ENCODE peak calls at places on chromosomes 7 and 10, in four cellular contexts. N, Z, O and L are unnamed samples.

GRCh38 chr7:92644406-92645113 is 54.4 kb upstream of the FAM133B start:
- DNase-seq in Z (no peak), O (no peak), N (no peak), L (no peak)

GRCh38 chr10:38025283-38025682 is 14.8 kb downstream of the ZNF33A start:
- DNase-seq in Z (no peak), N (no peak), O (no peak), L (no peak)

GRCh38 chr7:55427279-55427788 is 62.2 kb downstream of the LANCL2 start:
- DNase-seq in O (no peak), N (no peak), Z (no peak), L (no peak)

GRCh38 chr7:140062118-140062527 is 628 bp downstream of the PARP12 start:
- DNase-seq in N (no peak), Z (no peak), O (no peak), L (no peak)

GRCh38 chr7:79495544-79496272 is 42.2 kb upstream of the MAGI2 start:
- DNase-seq in N (no peak), Z (no peak), O (no peak), L (no peak)

GRCh38 chr7:134327896-134328295 is 11.2 kb upstream of the SLC35B4 start:
- DNase-seq in Z (peak; percentile 57), O (peak; percentile 42), N (peak; percentile 61), L (peak; percentile 75)

GRCh38 chr10:62037890-62038608 is 136.6 kb downstream of the ARID5B start:
- DNase-seq in N (no peak), Z (peak; percentile 91), O (no peak), L (no peak)

GRCh38 chr7:66877577-66878300 is 43.3 kb upstream of the TMEM248 start:
- DNase-seq in O (peak; percentile 54), N (no peak), Z (no peak), L (no peak)

GRCh38 chr10:128576916-128577670 is 450.9 kb upstream of the MKI67 start:
- DNase-seq in O (no peak), Z (no peak), N (peak; percentile 19), L (peak; percentile 29)

GRCh38 chr10:23804125-23804524 is 365.2 kb downstream of the OTUD1 start:
- DNase-seq in Z (no peak), O (no peak), N (no peak), L (no peak)

GRCh38 chr7:157391036-157391710 is 54.4 kb downstream of the DNAJB6 start:
- DNase-seq in Z (no peak), O (no peak), N (no peak), L (no peak)

GRCh38 chr7:141691540-141691939 is 10.4 kb downstream of the DENND11 start:
- DNase-seq in O (no peak), Z (no peak), N (no peak), L (no peak)

GRCh38 chr7:123208793-123209192 is 9.0 kb upstream of the SLC13A1 start:
- DNase-seq in O (no peak), Z (peak; percentile 25), N (no peak), L (peak; percentile 6)

GRCh38 chr7:71491331-71491730 is 359.4 kb downstream of the GALNT17 start:
- DNase-seq in Z (no peak), O (no peak), N (no peak), L (no peak)

GRCh38 chr10:132891313-132891712 is 51.1 kb downstream of the CFAP46 start:
- DNase-seq in N (no peak), Z (no peak), O (no peak), L (no peak)

GRCh38 chr10:99654390-99654789 is 4.9 kb upstream of the ENTPD7 start:
- DNase-seq in O (no peak), N (no peak), Z (no peak), L (no peak)

GRCh38 chr10:80855348-80855971 is 317.8 kb downstream of the SH2D4B start:
- DNase-seq in O (peak; percentile 13), N (peak; percentile 53), Z (peak; percentile 2), L (no peak)

GRCh38 chr7:31957090-31957720 is 113.0 kb downstream of the PDE1C start:
- DNase-seq in Z (no peak), O (no peak), N (no peak), L (no peak)

GRCh38 chr7:5183155-5183554 is 6.9 kb upstream of the WIPI2 start:
- DNase-seq in Z (no peak), O (no peak), N (no peak), L (no peak)

GRCh38 chr10:6746782-6747181 is 166.7 kb upstream of the PRKCQ start:
- DNase-seq in N (no peak), O (no peak), Z (no peak), L (no peak)

DNA sequence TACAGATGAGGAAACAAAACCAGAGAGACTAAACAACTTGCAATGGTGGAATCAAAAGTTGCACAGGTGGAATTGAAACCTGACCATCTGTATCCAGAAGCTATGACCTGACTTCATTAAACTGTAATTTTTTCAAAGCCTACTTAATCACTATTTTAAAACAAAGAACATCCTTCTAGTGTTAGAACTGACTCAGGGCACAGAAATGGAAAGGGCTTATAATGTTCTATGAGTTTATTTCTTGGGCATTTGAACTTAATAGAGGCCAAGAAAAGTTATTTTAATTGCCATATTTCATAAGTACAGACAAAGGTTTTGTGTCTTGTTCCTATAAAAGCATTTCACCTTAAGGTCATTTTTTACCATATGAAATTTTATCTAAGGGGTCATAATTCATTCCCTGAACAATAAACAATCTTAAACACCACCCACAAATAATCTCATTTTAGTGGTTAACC is 8.8 kb downstream of the ITGB1 start:
- DNase-seq in Z (no peak), N (no peak), O (no peak), L (no peak)
- H3K4me1 ChIP-seq in Z (peaks cover 100% of the 10 kb centered on the region), N (peaks cover 24% of the 10 kb centered on the region), O (peaks cover 8% of the 10 kb centered on the region), L (peaks cover 78% of the 10 kb centered on the region)

DNA sequence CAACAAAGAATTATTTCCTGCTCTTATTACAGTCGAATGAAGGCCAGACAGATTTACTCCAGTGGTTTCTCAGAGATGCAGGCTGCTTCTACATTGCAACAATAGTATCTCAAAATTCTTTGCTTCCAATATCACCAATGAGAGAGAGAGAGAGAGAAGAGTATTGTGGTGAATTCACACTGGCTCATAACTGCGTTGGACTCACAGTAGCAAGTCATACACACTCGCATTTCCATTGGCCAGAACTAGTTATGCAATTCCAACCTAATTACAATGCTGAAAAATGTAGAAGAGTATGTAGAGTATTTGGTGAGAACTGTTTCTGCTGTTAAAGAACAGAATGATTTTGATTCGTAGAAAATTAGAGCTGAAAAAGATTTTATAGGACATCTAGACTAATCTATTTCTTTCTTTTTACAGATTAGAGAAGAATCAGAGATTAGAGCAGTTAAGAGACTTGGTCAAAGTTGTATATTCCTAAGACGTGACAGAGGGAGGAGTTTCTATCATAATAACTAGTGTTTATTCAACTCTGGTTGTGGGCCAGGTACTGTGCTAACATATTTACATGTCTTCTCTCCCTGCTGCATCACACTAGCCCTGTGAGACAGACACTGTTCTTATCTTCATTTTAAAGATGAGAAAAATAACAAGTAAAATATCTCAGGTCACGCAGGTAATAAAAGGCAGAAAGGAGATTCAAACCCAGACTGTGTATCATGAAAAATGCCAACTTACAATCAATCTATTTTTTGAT is 34.6 kb upstream of the PDK4 start:
- DNase-seq in Z (no peak), O (no peak), N (no peak), L (no peak)
- TF ChIP-seq SP1 in Z (no peak), O (no peak), N (no peak), L (no peak)

DNA sequence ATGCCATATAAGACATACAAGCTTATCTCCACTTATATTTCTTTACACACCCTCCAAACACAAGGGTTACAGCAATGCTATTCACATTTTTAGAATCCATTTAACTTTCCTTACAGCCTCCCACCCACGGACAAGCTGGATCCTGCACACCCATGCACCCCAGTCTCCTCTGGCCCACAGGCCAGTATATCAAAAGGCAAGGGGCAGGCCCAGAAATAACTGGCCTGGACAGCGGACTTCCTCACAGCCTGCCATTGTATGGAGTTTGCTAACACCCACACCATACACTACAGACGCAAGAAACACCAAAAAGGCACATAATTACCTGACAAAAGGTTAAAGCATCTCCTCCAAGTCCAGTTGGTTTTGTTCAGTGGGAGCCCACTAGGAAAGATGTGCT is 12.0 kb downstream of the HOXA4 start:
- DNase-seq in N (no peak), O (no peak), Z (no peak), L (no peak)
- H3K4me1 ChIP-seq in N (no peaks in the 10 kb centered on the region), O (no peaks in the 10 kb centered on the region), Z (peaks cover 40% of the 10 kb centered on the region), L (peaks cover 48% of the 10 kb centered on the region)

GRCh38 chr7:7989133-7989984 is 20.8 kb downstream of the GLCCI1 start:
- DNase-seq in Z (no peak), N (no peak), O (no peak), L (no peak)
- TF ChIP-seq SP1 in Z (no peak), N (no peak), O (no peak), L (no peak)

GRCh38 chr7:43625453-43625852 is 42.5 kb downstream of the STK17A start:
- DNase-seq in N (no peak), Z (no peak), O (no peak), L (no peak)

GRCh38 chr7:43629857-43630256 is 46.9 kb downstream of the STK17A start:
- DNase-seq in O (no peak), N (no peak), Z (no peak), L (no peak)

GRCh38 chr7:43626695-43627094 is 43.8 kb downstream of the STK17A start:
- DNase-seq in Z (no peak), O (no peak), N (no peak), L (no peak)

GRCh38 chr7:43628431-43628830 is 45.5 kb downstream of the STK17A start:
- DNase-seq in N (no peak), Z (no peak), O (no peak), L (no peak)

GRCh38 chr7:43625977-43626376 is 43.1 kb downstream of the STK17A start:
- DNase-seq in N (no peak), Z (no peak), O (no peak), L (no peak)
- H3K4me1 ChIP-seq in N (no peaks in the 10 kb centered on the region), Z (peaks cover 6% of the 10 kb centered on the region), O (peaks cover 25% of the 10 kb centered on the region), L (no peaks in the 10 kb centered on the region)

GRCh38 chr7:158421394-158421793 is 166.2 kb downstream of the PTPRN2 start:
- DNase-seq in N (no peak), O (no peak), Z (no peak), L (no peak)

GRCh38 chr7:158420591-158421340 is 166.9 kb downstream of the PTPRN2 start:
- DNase-seq in O (no peak), Z (no peak), N (no peak), L (no peak)

GRCh38 chr7:158422551-158423189 is 165.0 kb downstream of the PTPRN2 start:
- DNase-seq in Z (no peak), N (no peak), O (no peak), L (no peak)

GRCh38 chr7:158416283-158416933 is 171.2 kb downstream of the PTPRN2 start:
- DNase-seq in Z (no peak), N (no peak), O (no peak), L (no peak)

GRCh38 chr7:158419238-158419785 is 168.3 kb downstream of the PTPRN2 start:
- DNase-seq in Z (no peak), N (no peak), O (no peak), L (no peak)
- TF ChIP-seq SP1 in Z (no peak), N (no peak), O (no peak), L (no peak)

DNA sequence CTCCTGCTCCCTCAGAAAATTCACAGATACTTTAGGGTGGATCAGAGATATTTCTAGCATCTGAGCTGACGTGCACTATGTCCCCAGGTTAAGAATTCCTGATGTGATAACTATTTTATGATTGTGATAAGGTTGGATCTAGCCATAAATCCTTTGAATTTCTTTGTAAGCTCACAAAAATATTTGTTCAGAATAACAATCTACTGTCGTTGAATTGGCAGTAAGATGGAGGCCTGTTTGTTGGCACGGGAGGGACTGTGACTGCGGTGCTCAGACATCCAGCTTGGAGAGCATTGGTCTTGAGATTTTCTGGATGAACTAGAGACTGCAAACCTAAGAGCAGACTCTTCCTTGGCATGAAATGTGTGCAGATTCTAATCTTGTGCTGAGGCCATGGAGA is 131.1 kb downstream of the LRRC4 start:
- DNase-seq in O (no peak), Z (no peak), N (no peak), L (no peak)
- H3K4me1 ChIP-seq in O (peaks cover 55% of the 10 kb centered on the region), Z (peaks cover 42% of the 10 kb centered on the region), N (peaks cover 21% of the 10 kb centered on the region), L (peaks cover 25% of the 10 kb centered on the region)